ENCODE peak calls at places on chromosomes 6 and 20, in five cellular contexts. One of them, this sample, is unnamed.

GRCh38 chr6:143014764-143015163 is 45.9 kb upstream of the AIG1 start:
- DNase-seq in mesenchymal stem cell: no peak
- DNase-seq in H9: no peak
- DNase-seq in neuronal stem cell: no peak
- DNase-seq in trophoblast cell: no peak
- DNase-seq in this sample: no peak

GRCh38 chr6:3738381-3739131 is 13.0 kb downstream of the PXDC1 start:
- DNase-seq in mesenchymal stem cell: peak
- DNase-seq in H9: no peak
- DNase-seq in neuronal stem cell: no peak
- DNase-seq in trophoblast cell: no peak
- DNase-seq in this sample: no peak

GRCh38 chr6:144195671-144196070 is 45.4 kb downstream of the STX11 start:
- DNase-seq in mesenchymal stem cell: peak
- DNase-seq in H9: no peak
- DNase-seq in neuronal stem cell: no peak
- DNase-seq in trophoblast cell: peak
- DNase-seq in this sample: no peak

GRCh38 chr6:90101403-90101802 is 195.2 kb downstream of the BACH2 start:
- DNase-seq in mesenchymal stem cell: no peak
- DNase-seq in H9: no peak
- DNase-seq in neuronal stem cell: no peak
- DNase-seq in trophoblast cell: no peak
- DNase-seq in this sample: no peak

GRCh38 chr6:164628302-164628931 is 681.0 kb downstream of the C6orf118 start:
- DNase-seq in mesenchymal stem cell: peak
- DNase-seq in H9: no peak
- DNase-seq in neuronal stem cell: no peak
- DNase-seq in trophoblast cell: no peak
- DNase-seq in this sample: no peak

GRCh38 chr20:50416930-50417329 is 93.3 kb upstream of the PTPN1 start:
- DNase-seq in mesenchymal stem cell: no peak
- DNase-seq in H9: no peak
- DNase-seq in neuronal stem cell: no peak
- DNase-seq in trophoblast cell: no peak
- DNase-seq in this sample: no peak

GRCh38 chr6:48973486-48973885 is 489.6 kb downstream of the MMUT start:
- DNase-seq in mesenchymal stem cell: no peak
- DNase-seq in H9: no peak
- DNase-seq in neuronal stem cell: no peak
- DNase-seq in trophoblast cell: no peak
- DNase-seq in this sample: no peak

GRCh38 chr6:31886426-31887068 is 7.8 kb upstream of the SLC44A4 start:
- DNase-seq in mesenchymal stem cell: no peak
- DNase-seq in H9: no peak
- DNase-seq in neuronal stem cell: no peak
- DNase-seq in trophoblast cell: no peak
- DNase-seq in this sample: no peak

GRCh38 chr20:20207291-20207690 is 155.0 kb downstream of the CFAP61 start:
- DNase-seq in mesenchymal stem cell: no peak
- DNase-seq in H9: peak
- DNase-seq in neuronal stem cell: no peak
- DNase-seq in trophoblast cell: no peak
- DNase-seq in this sample: no peak

GRCh38 chr20:37602634-37603033 is 75.0 kb upstream of the BLCAP start:
- DNase-seq in mesenchymal stem cell: no peak
- DNase-seq in H9: no peak
- DNase-seq in neuronal stem cell: no peak
- DNase-seq in trophoblast cell: no peak
- DNase-seq in this sample: no peak

GRCh38 chr6:20540683-20541082 is 6.4 kb downstream of the CDKAL1 start:
- DNase-seq in mesenchymal stem cell: no peak
- DNase-seq in H9: no peak
- DNase-seq in neuronal stem cell: no peak
- DNase-seq in trophoblast cell: no peak
- DNase-seq in this sample: no peak

GRCh38 chr6:124028117-124028516 is 224.5 kb downstream of the NKAIN2 start:
- DNase-seq in mesenchymal stem cell: peak
- DNase-seq in H9: no peak
- DNase-seq in neuronal stem cell: no peak
- DNase-seq in trophoblast cell: no peak
- DNase-seq in this sample: no peak

GRCh38 chr6:116444092-116444491 is 17.1 kb upstream of the CALHM6 start:
- DNase-seq in mesenchymal stem cell: peak
- DNase-seq in H9: no peak
- DNase-seq in neuronal stem cell: no peak
- DNase-seq in trophoblast cell: no peak
- DNase-seq in this sample: no peak

GRCh38 chr20:51319522-51319921 is 223.0 kb downstream of the NFATC2 start:
- DNase-seq in mesenchymal stem cell: no peak
- DNase-seq in H9: no peak
- DNase-seq in neuronal stem cell: no peak
- DNase-seq in trophoblast cell: no peak
- DNase-seq in this sample: no peak

GRCh38 chr6:47321582-47321981 is 11.9 kb upstream of the TNFRSF21 start:
- DNase-seq in mesenchymal stem cell: no peak
- DNase-seq in H9: no peak
- DNase-seq in neuronal stem cell: no peak
- DNase-seq in trophoblast cell: no peak
- DNase-seq in this sample: no peak

GRCh38 chr6:150426198-150426597 is 57.4 kb downstream of the IYD start:
- DNase-seq in mesenchymal stem cell: no peak
- DNase-seq in H9: no peak
- DNase-seq in neuronal stem cell: no peak
- DNase-seq in trophoblast cell: no peak
- DNase-seq in this sample: no peak

GRCh38 chr20:34516874-34517542 is 786 bp downstream of the DYNLRB1 start:
- DNase-seq in mesenchymal stem cell: peak
- DNase-seq in H9: no peak
- DNase-seq in neuronal stem cell: no peak
- DNase-seq in trophoblast cell: no peak
- DNase-seq in this sample: no peak

GRCh38 chr20:33445881-33446615 is 2.5 kb upstream of the SNTA1 start:
- DNase-seq in mesenchymal stem cell: no peak
- DNase-seq in H9: no peak
- DNase-seq in neuronal stem cell: no peak
- DNase-seq in trophoblast cell: no peak
- DNase-seq in this sample: no peak

GRCh38 chr6:125674230-125674629 is 75.2 kb upstream of the HEY2 start:
- DNase-seq in mesenchymal stem cell: no peak
- DNase-seq in H9: no peak
- DNase-seq in neuronal stem cell: no peak
- DNase-seq in trophoblast cell: no peak
- DNase-seq in this sample: no peak

GRCh38 chr20:50027611-50028105 is 44.9 kb downstream of the SNAI1 start:
- DNase-seq in mesenchymal stem cell: peak
- DNase-seq in H9: no peak
- DNase-seq in neuronal stem cell: no peak
- DNase-seq in trophoblast cell: no peak
- DNase-seq in this sample: no peak

GRCh38 chr6:43299338-43300293 is 1.6 kb downstream of the SLC22A7 start:
- DNase-seq in mesenchymal stem cell: no peak
- DNase-seq in H9: no peak
- DNase-seq in neuronal stem cell: no peak
- DNase-seq in trophoblast cell: no peak
- DNase-seq in this sample: no peak

GRCh38 chr6:158853072-158853871 is 34.1 kb upstream of the EZR start:
- DNase-seq in mesenchymal stem cell: peak
- DNase-seq in H9: peak
- DNase-seq in neuronal stem cell: peak
- DNase-seq in trophoblast cell: peak
- DNase-seq in this sample: peak

GRCh38 chr6:27177454-27178000 is 70.0 kb upstream of the PRSS16 start:
- DNase-seq in mesenchymal stem cell: peak
- DNase-seq in H9: peak
- DNase-seq in neuronal stem cell: peak
- DNase-seq in trophoblast cell: peak
- DNase-seq in this sample: peak

GRCh38 chr20:3173582-3174441 is 463 bp upstream of the LZTS3 start:
- DNase-seq in mesenchymal stem cell: peak
- DNase-seq in H9: peak
- DNase-seq in neuronal stem cell: peak
- DNase-seq in trophoblast cell: peak
- DNase-seq in this sample: peak

GRCh38 chr6:154301086-154301625 is 55.4 kb downstream of the IPCEF1 start:
- DNase-seq in mesenchymal stem cell: peak
- DNase-seq in H9: no peak
- DNase-seq in neuronal stem cell: no peak
- DNase-seq in trophoblast cell: peak
- DNase-seq in this sample: no peak

DNA sequence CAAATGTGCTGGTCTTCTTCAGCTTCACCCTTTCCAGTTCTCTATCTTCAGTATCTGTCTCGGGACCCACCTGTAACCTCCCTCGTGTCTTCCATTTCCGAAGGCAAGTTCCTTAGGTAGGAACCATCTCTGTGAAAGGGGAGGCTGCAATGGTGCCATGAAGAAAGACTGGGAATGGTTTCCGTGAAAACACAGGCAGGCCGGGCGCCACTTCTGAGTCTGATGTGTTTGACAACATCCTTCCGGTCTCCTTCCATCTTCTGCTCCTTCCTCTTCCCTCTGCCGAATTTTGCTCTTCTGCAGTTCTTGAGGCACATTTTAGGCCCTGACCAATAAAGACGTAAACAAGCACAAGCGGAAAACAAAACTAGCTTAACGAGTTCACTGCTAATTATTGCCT is 328.0 kb downstream of the THBS2 start:
- DNase-seq in mesenchymal stem cell: no peak
- DNase-seq in H9: no peak
- DNase-seq in neuronal stem cell: no peak
- DNase-seq in trophoblast cell: no peak
- DNase-seq in this sample: no peak
- H2BK12ac ChIP-seq in mesenchymal stem cell: no peak
- H2BK12ac ChIP-seq in H9: no peak
- H2BK12ac ChIP-seq in neuronal stem cell: no peak
- H2BK12ac ChIP-seq in trophoblast cell: no peak
- H2BK12ac ChIP-seq in this sample: no peak

DNA sequence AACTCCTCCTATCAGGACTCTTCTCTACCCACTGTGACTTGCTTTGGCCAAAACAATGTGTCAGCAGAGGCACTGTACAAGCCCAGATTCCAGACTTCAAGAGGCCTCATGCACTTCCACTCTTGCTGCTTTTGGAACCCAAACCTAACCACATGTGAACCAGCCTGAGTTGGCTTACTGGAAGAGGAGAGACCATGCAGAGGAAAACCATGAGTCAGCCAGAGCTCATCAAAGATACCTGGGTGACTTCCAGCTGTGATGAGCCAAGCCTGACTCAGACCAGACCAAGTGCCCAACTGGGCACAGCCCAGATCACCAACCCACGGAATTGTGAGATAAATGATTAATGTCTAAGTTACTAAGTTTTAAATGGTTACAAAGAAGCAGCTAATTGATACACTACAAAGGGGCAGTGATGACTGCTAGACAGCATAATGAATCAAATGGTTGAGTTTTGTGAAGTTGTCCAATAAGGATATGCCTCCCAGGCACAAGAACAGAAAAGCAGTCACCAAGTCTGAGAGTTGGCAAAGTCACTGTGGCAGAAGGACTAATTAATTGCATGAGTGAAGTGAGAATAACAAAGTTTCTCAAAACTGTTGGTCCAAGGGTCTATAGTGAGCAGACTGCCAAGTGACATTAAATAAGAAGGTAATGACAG is 16.1 kb upstream of the BEND6 start:
- DNase-seq in mesenchymal stem cell: peak
- DNase-seq in H9: no peak
- DNase-seq in neuronal stem cell: no peak
- DNase-seq in trophoblast cell: no peak
- DNase-seq in this sample: no peak
- H2BK12ac ChIP-seq in mesenchymal stem cell: no peak
- H2BK12ac ChIP-seq in H9: no peak
- H2BK12ac ChIP-seq in neuronal stem cell: no peak
- H2BK12ac ChIP-seq in trophoblast cell: no peak
- H2BK12ac ChIP-seq in this sample: no peak

DNA sequence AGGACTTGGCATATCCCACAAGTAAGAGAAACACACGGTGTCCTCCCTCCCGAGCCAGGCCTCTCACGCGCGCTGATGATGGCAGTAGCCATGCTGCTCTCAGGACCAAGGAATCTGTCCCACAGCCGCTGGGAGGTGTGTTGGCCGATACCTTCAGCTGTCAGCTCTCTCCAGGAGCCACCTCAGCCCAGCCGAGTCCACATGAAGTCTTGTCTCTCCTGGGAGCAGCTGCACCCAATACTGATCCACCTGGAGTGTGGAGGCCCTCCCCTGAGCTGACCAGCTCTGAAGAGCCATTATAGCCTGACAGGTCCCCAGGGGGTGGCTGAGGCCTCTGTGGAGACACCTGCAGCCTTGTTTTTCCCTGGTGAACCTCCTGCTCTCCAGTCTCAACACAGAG is 23.8 kb upstream of the NXT1 start:
- DNase-seq in mesenchymal stem cell: no peak
- DNase-seq in H9: no peak
- DNase-seq in neuronal stem cell: no peak
- DNase-seq in trophoblast cell: no peak
- DNase-seq in this sample: no peak
- H2BK12ac ChIP-seq in mesenchymal stem cell: no peak
- H2BK12ac ChIP-seq in H9: no peak
- H2BK12ac ChIP-seq in neuronal stem cell: no peak
- H2BK12ac ChIP-seq in trophoblast cell: no peak
- H2BK12ac ChIP-seq in this sample: no peak

GRCh38 chr6:117496383-117496990 is 14.0 kb downstream of the DCBLD1 start:
- DNase-seq in mesenchymal stem cell: peak
- DNase-seq in H9: no peak
- DNase-seq in neuronal stem cell: no peak
- DNase-seq in trophoblast cell: no peak
- DNase-seq in this sample: no peak

GRCh38 chr6:117497237-117497636 is 14.8 kb downstream of the DCBLD1 start:
- DNase-seq in mesenchymal stem cell: no peak
- DNase-seq in H9: no peak
- DNase-seq in neuronal stem cell: no peak
- DNase-seq in trophoblast cell: no peak
- DNase-seq in this sample: no peak

GRCh38 chr6:117494694-117495318 is 12.3 kb downstream of the DCBLD1 start:
- DNase-seq in mesenchymal stem cell: peak
- DNase-seq in H9: no peak
- DNase-seq in neuronal stem cell: no peak
- DNase-seq in trophoblast cell: no peak
- DNase-seq in this sample: no peak

GRCh38 chr6:117495425-117495824 is 13.0 kb downstream of the DCBLD1 start:
- DNase-seq in mesenchymal stem cell: no peak
- DNase-seq in H9: no peak
- DNase-seq in neuronal stem cell: no peak
- DNase-seq in trophoblast cell: no peak
- DNase-seq in this sample: no peak

DNA sequence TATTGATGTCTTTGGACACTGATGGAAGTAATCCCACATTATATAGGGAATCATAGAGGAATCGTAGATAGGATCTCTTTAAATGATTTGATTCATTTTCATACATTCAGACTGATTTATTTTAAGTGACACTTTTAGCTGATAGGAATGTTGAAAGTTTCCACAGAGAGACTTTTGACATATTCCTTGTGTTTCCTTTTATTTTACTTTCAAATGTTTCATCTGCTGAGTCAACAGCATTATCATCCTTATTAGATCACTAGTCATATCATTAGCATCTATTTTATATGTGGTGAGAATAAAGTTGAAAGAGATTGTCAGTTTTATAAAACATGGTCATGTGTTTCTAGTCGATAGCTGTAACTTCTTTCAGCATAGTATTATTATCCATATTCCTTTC is 13.4 kb downstream of the DCBLD1 start:
- DNase-seq in mesenchymal stem cell: peak
- DNase-seq in H9: no peak
- DNase-seq in neuronal stem cell: no peak
- DNase-seq in trophoblast cell: no peak
- DNase-seq in this sample: no peak
- H2BK12ac ChIP-seq in mesenchymal stem cell: no peak
- H2BK12ac ChIP-seq in H9: no peak
- H2BK12ac ChIP-seq in neuronal stem cell: no peak
- H2BK12ac ChIP-seq in trophoblast cell: no peak
- H2BK12ac ChIP-seq in this sample: no peak

GRCh38 chr6:109059148-109059547 is 35.5 kb downstream of the SESN1 start:
- DNase-seq in mesenchymal stem cell: no peak
- DNase-seq in H9: no peak
- DNase-seq in neuronal stem cell: no peak
- DNase-seq in trophoblast cell: no peak
- DNase-seq in this sample: no peak
- H2BK12ac ChIP-seq in mesenchymal stem cell: no peak
- H2BK12ac ChIP-seq in H9: no peak
- H2BK12ac ChIP-seq in neuronal stem cell: no peak
- H2BK12ac ChIP-seq in trophoblast cell: no peak
- H2BK12ac ChIP-seq in this sample: no peak

This sample was measured in H1.